ENCODE peak calls at places on chromosomes 3 and 15, in seven cellular contexts. T is NCI-H774; H is NCI-H460; E is KG1; F is NCI-H345; N is CD4-positive, alpha-beta T cell; P is iris pigment epithelial cell. G is an unnamed sample.
A peak's percentile ranks its signal among the peaks of the same experiment; 100 is the strongest.

GRCh38 chr3:61236556-61236955 is 14.7 kb downstream of the FHIT start:
- DNase-seq in T (no peak), H (no peak), E (no peak), F (no peak), N (no peak), P (no peak), G (no peak)

GRCh38 chr15:80242132-80242769 is 9.8 kb downstream of the CTXND1 start:
- DNase-seq in T (peak; percentile 15), H (peak; percentile 27), E (no peak), F (no peak), N (no peak), P (peak; percentile 47), G (no peak)

GRCh38 chr3:114903213-114903612 is 243.9 kb downstream of the ZBTB20 start:
- DNase-seq in T (no peak), H (no peak), E (peak; percentile 41), F (no peak), N (no peak), P (no peak), G (peak; percentile 12)

GRCh38 chr3:132822266-132822665 is 100.1 kb upstream of the NPHP3 start:
- DNase-seq in T (no peak), H (no peak), E (no peak), F (no peak), N (no peak), P (no peak), G (no peak)

GRCh38 chr3:44104668-44105321 is 136.9 kb upstream of the TOPAZ1 start:
- DNase-seq in T (no peak), H (no peak), E (peak; percentile 18), F (no peak), N (no peak), P (peak; percentile 56), G (peak; percentile 91)

GRCh38 chr3:61315874-61316273 is 64.6 kb upstream of the FHIT start:
- DNase-seq in T (no peak), H (no peak), E (no peak), F (no peak), N (no peak), P (peak; percentile 3), G (no peak)

GRCh38 chr15:33581032-33581431 is 270.3 kb downstream of the RYR3 start:
- DNase-seq in T (no peak), H (no peak), E (no peak), F (no peak), N (no peak), P (peak; percentile 40), G (peak; percentile 82)

GRCh38 chr15:65982941-65983340 is 113.7 kb downstream of the RAB11A start:
- DNase-seq in T (no peak), H (no peak), E (no peak), F (no peak), N (no peak), P (no peak), G (no peak)

GRCh38 chr15:46961795-46962194 is 755.5 kb upstream of the SEMA6D start:
- DNase-seq in T (no peak), H (no peak), E (no peak), F (no peak), N (no peak), P (no peak), G (no peak)

GRCh38 chr15:98963459-98963858 is 44.1 kb downstream of the PGPEP1L start:
- DNase-seq in T (no peak), H (no peak), E (no peak), F (no peak), N (no peak), P (no peak), G (no peak)

GRCh38 chr3:46566040-46566631 is at the start of gene LRRC2:
- DNase-seq in T (no peak), H (no peak), E (no peak), F (peak; percentile 0), N (no peak), P (peak; percentile 59), G (no peak)

GRCh38 chr3:127161973-127162579 is 30.9 kb upstream of the PRR23E start:
- DNase-seq in T (no peak), H (no peak), E (no peak), F (no peak), N (no peak), P (no peak), G (no peak)

GRCh38 chr15:60905587-60905986 is 323.5 kb downstream of the RORA start:
- DNase-seq in T (no peak), H (no peak), E (no peak), F (no peak), N (peak; percentile 20), P (no peak), G (no peak)

GRCh38 chr15:34318277-34319079 is 19.1 kb downstream of the SLC12A6 start:
- DNase-seq in T (peak; percentile 54), H (peak; percentile 48), E (no peak), F (peak; percentile 63), N (no peak), P (peak; percentile 68), G (peak; percentile 76)

GRCh38 chr3:143000525-143000924 is 845 bp upstream of the U2SURP start:
- DNase-seq in T (no peak), H (no peak), E (no peak), F (no peak), N (no peak), P (peak; percentile 52), G (peak; percentile 66)

GRCh38 chr3:191702121-191702520 is 241.2 kb downstream of the PYDC2 start:
- DNase-seq in T (no peak), H (no peak), E (no peak), F (no peak), N (no peak), P (no peak), G (no peak)

GRCh38 chr15:101428758-101429157 is 60.7 kb downstream of the PCSK6 start:
- DNase-seq in T (no peak), H (no peak), E (no peak), F (no peak), N (no peak), P (no peak), G (no peak)

GRCh38 chr3:31466016-31466415 is 66.7 kb upstream of the STT3B start:
- DNase-seq in T (no peak), H (no peak), E (no peak), F (no peak), N (no peak), P (peak; percentile 20), G (no peak)

GRCh38 chr3:156788846-156789245 is 37.3 kb upstream of the LEKR1 start:
- DNase-seq in T (no peak), H (no peak), E (no peak), F (no peak), N (no peak), P (peak; percentile 62), G (no peak)

GRCh38 chr3:153443961-153444360 is 281.9 kb downstream of the RAP2B start:
- DNase-seq in T (no peak), H (no peak), E (no peak), F (no peak), N (no peak), P (peak; percentile 9), G (no peak)

GRCh38 chr3:5198986-5199731 is 11.7 kb downstream of the EDEM1 start:
- DNase-seq in T (no peak), H (no peak), E (no peak), F (no peak), N (no peak), P (no peak), G (no peak)

GRCh38 chr15:88894348-88894818 is 961 bp downstream of the HAPLN3 start:
- DNase-seq in T (peak; percentile 29), H (no peak), E (no peak), F (no peak), N (peak; percentile 81), P (no peak), G (no peak)

GRCh38 chr3:152128356-152128755 is 140.4 kb upstream of the MBNL1 start:
- DNase-seq in T (no peak), H (no peak), E (no peak), F (no peak), N (no peak), P (no peak), G (no peak)

GRCh38 chr3:65633018-65633417 is 405.7 kb downstream of the MAGI1 start:
- DNase-seq in T (no peak), H (no peak), E (no peak), F (peak; percentile 54), N (no peak), P (no peak), G (no peak)

GRCh38 chr3:108219336-108219735 is 2.9 kb downstream of the IFT57 start:
- DNase-seq in T (no peak), H (no peak), E (no peak), F (no peak), N (no peak), P (no peak), G (no peak)

GRCh38 chr15:25664761-25665160 is 198.4 kb downstream of the ATP10A start:
- DNase-seq in T (no peak), H (no peak), E (no peak), F (no peak), N (no peak), P (no peak), G (no peak)

GRCh38 chr3:177419904-177420601 is 222.8 kb upstream of the TBL1XR1 start:
- DNase-seq in T (no peak), H (no peak), E (no peak), F (no peak), N (no peak), P (peak; percentile 29), G (no peak)

GRCh38 chr15:63236272-63236671 is 41.1 kb upstream of the APH1B start:
- DNase-seq in T (no peak), H (no peak), E (no peak), F (no peak), N (no peak), P (peak; percentile 81), G (no peak)

GRCh38 chr3:116069024-116069423 is 376.3 kb downstream of the LSAMP start:
- DNase-seq in T (no peak), H (no peak), E (no peak), F (no peak), N (no peak), P (no peak), G (no peak)

GRCh38 chr3:29972594-29972993 is 633.8 kb upstream of the TGFBR2 start:
- DNase-seq in T (no peak), H (no peak), E (no peak), F (no peak), N (no peak), P (peak; percentile 95), G (no peak)

GRCh38 chr3:56131976-56132590 is 336.2 kb downstream of the ERC2 start:
- DNase-seq in T (no peak), H (peak; percentile 63), E (no peak), F (no peak), N (no peak), P (peak; percentile 98), G (peak; percentile 91)

G was measured in foreskin keratinocyte.